ENCODE peak calls at places on chromosome 11, in eight cellular contexts. One of them, this sample, is unnamed.

GRCh38 chr11:126646701-126647209 is 291.3 kb downstream of the ST3GAL4 start:
- DNase-seq in upper lobe of right lung: no peak
- DNase-seq in BE2C: no peak
- DNase-seq in DND-41: no peak
- DNase-seq in CD8-positive, alpha-beta T cell: no peak
- DNase-seq in fibroblast of the aortic adventitia: peak; percentile 40
- DNase-seq in nephron progenitor cell: no peak
- DNase-seq in pancreas: no peak
- DNase-seq in this sample: no peak

GRCh38 chr11:71286701-71287643 is 34.6 kb upstream of the SHANK2 start:
- DNase-seq in upper lobe of right lung: peak; percentile 68
- DNase-seq in BE2C: no peak
- DNase-seq in DND-41: no peak
- DNase-seq in CD8-positive, alpha-beta T cell: no peak
- DNase-seq in fibroblast of the aortic adventitia: peak; percentile 97
- DNase-seq in nephron progenitor cell: no peak
- DNase-seq in pancreas: peak; percentile 73
- DNase-seq in this sample: peak; percentile 10

GRCh38 chr11:15819679-15820286 is 536.6 kb downstream of the SOX6 start:
- DNase-seq in upper lobe of right lung: peak; percentile 87
- DNase-seq in BE2C: peak; percentile 58
- DNase-seq in DND-41: peak; percentile 53
- DNase-seq in CD8-positive, alpha-beta T cell: no peak
- DNase-seq in fibroblast of the aortic adventitia: peak; percentile 53
- DNase-seq in nephron progenitor cell: peak; percentile 69
- DNase-seq in pancreas: peak; percentile 82
- DNase-seq in this sample: peak; percentile 38

GRCh38 chr11:60786811-60787567 is 1.9 kb downstream of the MS4A10 start:
- DNase-seq in upper lobe of right lung: no peak
- DNase-seq in BE2C: no peak
- DNase-seq in DND-41: no peak
- DNase-seq in CD8-positive, alpha-beta T cell: no peak
- DNase-seq in fibroblast of the aortic adventitia: peak; percentile 80
- DNase-seq in nephron progenitor cell: no peak
- DNase-seq in pancreas: peak; percentile 31
- DNase-seq in this sample: peak; percentile 69

GRCh38 chr11:7936615-7937014 is 4.9 kb downstream of the OR10A3 start:
- DNase-seq in upper lobe of right lung: no peak
- DNase-seq in BE2C: no peak
- DNase-seq in DND-41: no peak
- DNase-seq in CD8-positive, alpha-beta T cell: no peak
- DNase-seq in fibroblast of the aortic adventitia: no peak
- DNase-seq in nephron progenitor cell: no peak
- DNase-seq in pancreas: peak; percentile 94
- DNase-seq in this sample: no peak

GRCh38 chr11:32121012-32121411 is 30.1 kb downstream of the RCN1 start:
- DNase-seq in upper lobe of right lung: no peak
- DNase-seq in BE2C: no peak
- DNase-seq in DND-41: peak; percentile 77
- DNase-seq in CD8-positive, alpha-beta T cell: no peak
- DNase-seq in fibroblast of the aortic adventitia: no peak
- DNase-seq in nephron progenitor cell: no peak
- DNase-seq in pancreas: no peak
- DNase-seq in this sample: no peak

GRCh38 chr11:45919276-45919675 is 1.6 kb upstream of the PEX16 start:
- DNase-seq in upper lobe of right lung: peak; percentile 41
- DNase-seq in BE2C: no peak
- DNase-seq in DND-41: no peak
- DNase-seq in CD8-positive, alpha-beta T cell: no peak
- DNase-seq in fibroblast of the aortic adventitia: no peak
- DNase-seq in nephron progenitor cell: no peak
- DNase-seq in pancreas: peak; percentile 21
- DNase-seq in this sample: no peak

GRCh38 chr11:43905788-43906187 is 25.2 kb downstream of the ALKBH3 start:
- DNase-seq in upper lobe of right lung: no peak
- DNase-seq in BE2C: peak; percentile 54
- DNase-seq in DND-41: no peak
- DNase-seq in CD8-positive, alpha-beta T cell: no peak
- DNase-seq in fibroblast of the aortic adventitia: peak; percentile 71
- DNase-seq in nephron progenitor cell: no peak
- DNase-seq in pancreas: no peak
- DNase-seq in this sample: no peak

GRCh38 chr11:115334932-115335788 is 169.1 kb downstream of the CADM1 start:
- DNase-seq in upper lobe of right lung: no peak
- DNase-seq in BE2C: no peak
- DNase-seq in DND-41: no peak
- DNase-seq in CD8-positive, alpha-beta T cell: no peak
- DNase-seq in fibroblast of the aortic adventitia: peak; percentile 42
- DNase-seq in nephron progenitor cell: no peak
- DNase-seq in pancreas: no peak
- DNase-seq in this sample: no peak

GRCh38 chr11:132318421-132319157 is 948.2 kb downstream of the NTM start:
- DNase-seq in upper lobe of right lung: no peak
- DNase-seq in BE2C: no peak
- DNase-seq in DND-41: no peak
- DNase-seq in CD8-positive, alpha-beta T cell: no peak
- DNase-seq in fibroblast of the aortic adventitia: peak; percentile 5
- DNase-seq in nephron progenitor cell: no peak
- DNase-seq in pancreas: no peak
- DNase-seq in this sample: no peak

GRCh38 chr11:109859325-109859724 is 233.9 kb upstream of the ZC3H12C start:
- DNase-seq in upper lobe of right lung: no peak
- DNase-seq in BE2C: no peak
- DNase-seq in DND-41: no peak
- DNase-seq in CD8-positive, alpha-beta T cell: no peak
- DNase-seq in fibroblast of the aortic adventitia: peak; percentile 66
- DNase-seq in nephron progenitor cell: no peak
- DNase-seq in pancreas: no peak
- DNase-seq in this sample: no peak

GRCh38 chr11:125394306-125394705 is 101.8 kb downstream of the FEZ1 start:
- DNase-seq in upper lobe of right lung: no peak
- DNase-seq in BE2C: no peak
- DNase-seq in DND-41: no peak
- DNase-seq in CD8-positive, alpha-beta T cell: no peak
- DNase-seq in fibroblast of the aortic adventitia: no peak
- DNase-seq in nephron progenitor cell: no peak
- DNase-seq in pancreas: no peak
- DNase-seq in this sample: no peak

GRCh38 chr11:81005595-81005994 is 1564.8 kb upstream of the TENM4 start:
- DNase-seq in upper lobe of right lung: no peak
- DNase-seq in BE2C: no peak
- DNase-seq in DND-41: no peak
- DNase-seq in CD8-positive, alpha-beta T cell: no peak
- DNase-seq in fibroblast of the aortic adventitia: peak; percentile 84
- DNase-seq in nephron progenitor cell: no peak
- DNase-seq in pancreas: no peak
- DNase-seq in this sample: no peak

GRCh38 chr11:12167098-12167999 is 57.0 kb downstream of the MICAL2 start:
- DNase-seq in upper lobe of right lung: peak; percentile 69
- DNase-seq in BE2C: no peak
- DNase-seq in DND-41: no peak
- DNase-seq in CD8-positive, alpha-beta T cell: no peak
- DNase-seq in fibroblast of the aortic adventitia: peak; percentile 87
- DNase-seq in nephron progenitor cell: no peak
- DNase-seq in pancreas: no peak
- DNase-seq in this sample: no peak

GRCh38 chr11:47607380-47607779 is 13.2 kb upstream of the C1QTNF4 start:
- DNase-seq in upper lobe of right lung: no peak
- DNase-seq in BE2C: peak; percentile 29
- DNase-seq in DND-41: no peak
- DNase-seq in CD8-positive, alpha-beta T cell: no peak
- DNase-seq in fibroblast of the aortic adventitia: peak; percentile 97
- DNase-seq in nephron progenitor cell: no peak
- DNase-seq in pancreas: no peak
- DNase-seq in this sample: no peak

DNA sequence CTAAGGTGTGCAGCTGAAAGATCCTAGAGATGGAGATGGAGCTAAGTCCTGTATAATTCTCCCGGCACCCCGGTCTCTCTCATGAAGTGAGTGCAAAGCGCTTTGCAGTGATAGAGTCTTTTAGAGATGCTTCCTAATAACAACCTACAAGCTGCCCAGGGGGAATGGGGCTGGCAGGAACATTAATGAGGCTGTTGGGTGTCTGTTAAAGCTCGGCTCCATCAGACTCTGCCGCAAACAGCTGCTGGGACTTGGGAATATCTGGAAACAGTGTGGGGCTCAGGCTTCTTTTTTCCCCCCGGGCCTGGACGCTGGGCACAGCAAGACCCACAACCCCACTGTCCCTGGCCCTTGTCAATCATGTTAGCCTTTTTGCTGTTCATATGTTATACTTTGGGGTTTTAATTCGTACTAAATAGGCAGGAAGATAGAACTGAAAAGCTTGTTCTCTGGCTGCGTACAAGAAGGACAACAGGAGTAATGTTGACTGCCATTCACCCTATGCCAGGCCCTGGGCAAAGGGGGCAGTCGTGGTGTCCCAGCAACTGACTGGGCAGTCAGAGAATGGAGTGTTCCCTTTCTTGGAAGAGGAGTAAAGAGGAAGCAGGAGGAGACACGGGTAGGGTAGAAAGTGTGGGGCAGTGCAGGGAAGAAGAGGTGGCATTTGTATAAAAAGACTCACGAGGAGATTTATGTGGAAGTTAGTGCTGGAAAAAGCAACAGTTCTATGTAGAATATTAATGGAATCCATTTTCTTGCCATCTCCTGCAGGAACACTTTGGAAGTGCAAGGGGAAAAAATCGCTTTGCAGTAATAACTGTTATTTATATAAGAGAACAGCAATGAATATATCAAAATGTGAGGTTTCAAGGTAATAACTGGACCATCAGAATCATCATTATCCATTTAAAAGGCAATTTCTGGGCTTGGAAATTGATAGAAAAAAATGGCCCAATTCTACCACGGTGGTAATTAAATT is 232.8 kb downstream of the GRIK4 start:
- DNase-seq in upper lobe of right lung: no peak
- DNase-seq in BE2C: peak; percentile 30
- DNase-seq in DND-41: no peak
- DNase-seq in CD8-positive, alpha-beta T cell: no peak
- DNase-seq in fibroblast of the aortic adventitia: no peak
- DNase-seq in nephron progenitor cell: no peak
- DNase-seq in pancreas: no peak
- DNase-seq in this sample: no peak
- TF ChIP-seq CTCF in upper lobe of right lung: no peak
- TF ChIP-seq CTCF in BE2C: no peak
- TF ChIP-seq CTCF in DND-41: no peak
- TF ChIP-seq CTCF in CD8-positive, alpha-beta T cell: no peak
- TF ChIP-seq CTCF in fibroblast of the aortic adventitia: peak; percentile 24
- TF ChIP-seq CTCF in nephron progenitor cell: peak; percentile 11
- TF ChIP-seq CTCF in pancreas: no peak
- TF ChIP-seq CTCF in this sample: no peak

GRCh38 chr11:37712246-37712645 is 1114.2 kb upstream of the RAG2 start:
- DNase-seq in upper lobe of right lung: no peak
- DNase-seq in BE2C: peak; percentile 3
- DNase-seq in DND-41: no peak
- DNase-seq in CD8-positive, alpha-beta T cell: no peak
- DNase-seq in fibroblast of the aortic adventitia: peak; percentile 15
- DNase-seq in nephron progenitor cell: peak; percentile 6
- DNase-seq in pancreas: no peak
- DNase-seq in this sample: no peak
- TF ChIP-seq CTCF in upper lobe of right lung: no peak
- TF ChIP-seq CTCF in BE2C: peak; percentile 17
- TF ChIP-seq CTCF in DND-41: peak; percentile 38
- TF ChIP-seq CTCF in CD8-positive, alpha-beta T cell: no peak
- TF ChIP-seq CTCF in fibroblast of the aortic adventitia: peak; percentile 32
- TF ChIP-seq CTCF in nephron progenitor cell: peak; percentile 33
- TF ChIP-seq CTCF in pancreas: no peak
- TF ChIP-seq CTCF in this sample: no peak

DNA sequence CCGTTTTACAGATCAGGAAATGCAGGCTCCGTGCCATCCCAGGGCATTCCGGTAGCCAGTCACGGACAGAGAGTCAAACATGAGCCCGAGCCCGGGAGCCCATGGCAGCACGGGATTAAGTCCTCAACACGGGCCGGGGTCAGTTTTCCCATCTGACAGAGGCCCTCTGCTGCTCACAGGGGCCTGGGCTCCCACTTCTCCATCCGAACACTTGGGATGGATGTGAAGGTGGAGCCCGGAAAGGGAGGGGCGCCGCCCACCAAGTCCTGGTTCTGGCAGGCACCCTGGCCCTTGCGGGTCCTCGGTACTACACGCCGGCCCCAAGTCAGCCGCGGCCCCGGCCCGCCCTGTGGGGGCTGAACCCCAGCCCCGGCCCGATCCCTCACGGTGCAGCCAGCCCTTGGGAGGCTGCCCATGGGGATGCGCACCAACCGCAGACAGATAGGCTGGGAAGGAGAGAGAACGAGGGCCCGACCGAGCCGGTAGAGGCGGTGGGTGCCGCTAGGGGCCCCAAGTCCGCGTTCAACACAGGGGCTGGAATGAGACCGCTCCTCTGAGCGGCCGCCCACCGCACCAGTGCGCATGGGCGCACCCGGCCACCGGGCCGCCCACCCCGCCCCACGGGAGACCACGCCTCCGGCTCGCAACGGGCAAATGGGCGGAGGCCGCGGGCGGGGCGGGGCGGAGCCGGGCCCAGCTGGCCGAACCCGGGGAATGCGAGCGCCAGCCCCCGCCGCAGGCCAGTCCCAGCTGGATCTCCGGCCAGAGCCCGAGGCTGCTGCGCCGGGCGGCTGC is at the start of gene CAPN5:
- DNase-seq in upper lobe of right lung: peak; percentile 95
- DNase-seq in BE2C: peak; percentile 98
- DNase-seq in DND-41: peak; percentile 89
- DNase-seq in CD8-positive, alpha-beta T cell: peak; percentile 88
- DNase-seq in fibroblast of the aortic adventitia: peak; percentile 89
- DNase-seq in nephron progenitor cell: peak; percentile 98
- DNase-seq in pancreas: peak; percentile 94
- DNase-seq in this sample: peak; percentile 83
- TF ChIP-seq CTCF in upper lobe of right lung: peak; percentile 34
- TF ChIP-seq CTCF in BE2C: peak; percentile 38
- TF ChIP-seq CTCF in DND-41: peak; percentile 54
- TF ChIP-seq CTCF in CD8-positive, alpha-beta T cell: no peak
- TF ChIP-seq CTCF in fibroblast of the aortic adventitia: peak; percentile 48
- TF ChIP-seq CTCF in nephron progenitor cell: peak; percentile 37
- TF ChIP-seq CTCF in pancreas: no peak
- TF ChIP-seq CTCF in this sample: peak; percentile 80

GRCh38 chr11:117229411-117229810 is 2.5 kb downstream of the PCSK7 start:
- DNase-seq in upper lobe of right lung: no peak
- DNase-seq in BE2C: no peak
- DNase-seq in DND-41: no peak
- DNase-seq in CD8-positive, alpha-beta T cell: no peak
- DNase-seq in fibroblast of the aortic adventitia: no peak
- DNase-seq in nephron progenitor cell: no peak
- DNase-seq in pancreas: no peak
- DNase-seq in this sample: no peak

GRCh38 chr11:117228091-117228490 is 3.8 kb downstream of the PCSK7 start:
- DNase-seq in upper lobe of right lung: no peak
- DNase-seq in BE2C: no peak
- DNase-seq in DND-41: no peak
- DNase-seq in CD8-positive, alpha-beta T cell: no peak
- DNase-seq in fibroblast of the aortic adventitia: no peak
- DNase-seq in nephron progenitor cell: no peak
- DNase-seq in pancreas: peak; percentile 6
- DNase-seq in this sample: no peak

GRCh38 chr11:117225553-117226170 is 6.2 kb downstream of the PCSK7 start:
- DNase-seq in upper lobe of right lung: no peak
- DNase-seq in BE2C: no peak
- DNase-seq in DND-41: no peak
- DNase-seq in CD8-positive, alpha-beta T cell: no peak
- DNase-seq in fibroblast of the aortic adventitia: no peak
- DNase-seq in nephron progenitor cell: no peak
- DNase-seq in pancreas: peak; percentile 10
- DNase-seq in this sample: no peak

GRCh38 chr11:117223741-117224685 is 7.9 kb downstream of the PCSK7 start:
- DNase-seq in upper lobe of right lung: no peak
- DNase-seq in BE2C: no peak
- DNase-seq in DND-41: no peak
- DNase-seq in CD8-positive, alpha-beta T cell: no peak
- DNase-seq in fibroblast of the aortic adventitia: no peak
- DNase-seq in nephron progenitor cell: no peak
- DNase-seq in pancreas: peak; percentile 7
- DNase-seq in this sample: no peak

GRCh38 chr11:117226388-117227385 is 5.2 kb downstream of the PCSK7 start:
- DNase-seq in upper lobe of right lung: no peak
- DNase-seq in BE2C: peak; percentile 61
- DNase-seq in DND-41: peak; percentile 58
- DNase-seq in CD8-positive, alpha-beta T cell: peak; percentile 26
- DNase-seq in fibroblast of the aortic adventitia: peak; percentile 87
- DNase-seq in nephron progenitor cell: peak; percentile 53
- DNase-seq in pancreas: peak; percentile 64
- DNase-seq in this sample: no peak
- TF ChIP-seq CTCF in upper lobe of right lung: peak; percentile 85
- TF ChIP-seq CTCF in BE2C: peak; percentile 91
- TF ChIP-seq CTCF in DND-41: peak; percentile 89
- TF ChIP-seq CTCF in CD8-positive, alpha-beta T cell: peak; percentile 71
- TF ChIP-seq CTCF in fibroblast of the aortic adventitia: peak; percentile 77
- TF ChIP-seq CTCF in nephron progenitor cell: peak; percentile 75
- TF ChIP-seq CTCF in pancreas: peak; percentile 56
- TF ChIP-seq CTCF in this sample: peak; percentile 65